ENCODE peak calls at places on chromosomes 6 and 20, in nine cellular contexts. G is stimulated activated effector memory CD8-positive, alpha-beta T cell treated with anti-CD3 and anti-CD28 coated beads, Interleukin-12 subunit alpha, Interleukin-12 subunit beta, amount 100 ng/mL, for 72 hours; W is prostate gland; P is NCI-H1092 treated with DMSO at 0.1 percent for 48 hours; Y is NCI-H1105; K is stimulated activated CD8-positive, alpha-beta memory T cell treated with anti-CD3 and anti-CD28 coated beads, Interleukin-7, amount 100 ng/mL, for 1 hour; N is colonic mucosa; I is SHP77; T is bronchial epithelial cell. R is an unnamed sample.

GRCh38 chr20:24789877-24790276 is 159.2 kb upstream of the CST7 start:
- DNase-seq in G (no peak), W (no peak), P (no peak), Y (no peak), K (no peak), N (no peak), I (no peak), T (no peak), R (no peak)

GRCh38 chr20:62886709-62887058 is 25.1 kb upstream of the TCFL5 start:
- DNase-seq in G (no peak), W (no peak), P (no peak), Y (peak; percentile 18), K (no peak), N (no peak), I (no peak), T (no peak), R (no peak)

GRCh38 chr6:13013681-13014550 is 297.3 kb downstream of the PHACTR1 start:
- DNase-seq in G (no peak), W (no peak), P (no peak), Y (no peak), K (no peak), N (no peak), I (no peak), T (no peak), R (no peak)

GRCh38 chr6:148583631-148584030 is 163.2 kb upstream of the UST start:
- DNase-seq in G (no peak), W (no peak), P (no peak), Y (no peak), K (no peak), N (no peak), I (no peak), T (no peak), R (no peak)

GRCh38 chr6:75449625-75450206 is 43.9 kb downstream of the FILIP1 start:
- DNase-seq in G (no peak), W (no peak), P (no peak), Y (no peak), K (no peak), N (no peak), I (no peak), T (peak; percentile 72), R (no peak)

GRCh38 chr6:79421707-79422484 is 115.3 kb downstream of the LCA5 start:
- DNase-seq in G (no peak), W (no peak), P (peak; percentile 83), Y (peak; percentile 92), K (no peak), N (peak; percentile 24), I (peak; percentile 72), T (peak; percentile 95), R (no peak)

GRCh38 chr6:148451690-148452089 is 109.1 kb downstream of the SASH1 start:
- DNase-seq in G (peak; percentile 31), W (no peak), P (no peak), Y (no peak), K (no peak), N (no peak), I (no peak), T (no peak), R (no peak)

GRCh38 chr6:150247803-150248202 is 105.0 kb downstream of the PPP1R14C start:
- DNase-seq in G (no peak), W (no peak), P (no peak), Y (no peak), K (no peak), N (no peak), I (no peak), T (no peak), R (no peak)

GRCh38 chr6:33868143-33868542 is 64.3 kb upstream of the MLN start:
- DNase-seq in G (no peak), W (no peak), P (no peak), Y (no peak), K (no peak), N (no peak), I (no peak), T (no peak), R (no peak)

GRCh38 chr6:159378361-159378760 is 209.2 kb downstream of the FNDC1 start:
- DNase-seq in G (no peak), W (no peak), P (no peak), Y (no peak), K (no peak), N (no peak), I (no peak), T (no peak), R (no peak)

GRCh38 chr6:82738773-82739172 is 326.9 kb downstream of the UBE3D start:
- DNase-seq in G (no peak), W (no peak), P (no peak), Y (peak; percentile 30), K (no peak), N (no peak), I (no peak), T (no peak), R (no peak)

GRCh38 chr20:1934578-1935573 is 39.7 kb downstream of the SIRPA start:
- DNase-seq in G (no peak), W (no peak), P (no peak), Y (no peak), K (no peak), N (no peak), I (no peak), T (peak; percentile 85), R (no peak)

GRCh38 chr6:21953831-21954801 is 342.7 kb downstream of the PRL start:
- DNase-seq in G (no peak), W (peak; percentile 12), P (no peak), Y (no peak), K (no peak), N (peak; percentile 60), I (no peak), T (peak; percentile 46), R (no peak)

GRCh38 chr20:61938839-61939690 is 126.6 kb downstream of the TAF4 start:
- DNase-seq in G (no peak), W (no peak), P (no peak), Y (no peak), K (no peak), N (no peak), I (no peak), T (no peak), R (no peak)

GRCh38 chr20:688809-689208 is 13.2 kb upstream of the SCRT2 start:
- DNase-seq in G (no peak), W (no peak), P (no peak), Y (no peak), K (no peak), N (no peak), I (no peak), T (peak; percentile 13), R (no peak)

GRCh38 chr6:124622351-124622750 is 339.9 kb upstream of the RNF217 start:
- DNase-seq in G (no peak), W (no peak), P (no peak), Y (no peak), K (no peak), N (no peak), I (no peak), T (no peak), R (no peak)

GRCh38 chr20:57177636-57178280 is 88.7 kb downstream of the BMP7 start:
- DNase-seq in G (no peak), W (no peak), P (no peak), Y (no peak), K (no peak), N (no peak), I (no peak), T (no peak), R (no peak)

GRCh38 chr6:77231438-77232305 is 231.6 kb downstream of the HTR1B start:
- DNase-seq in G (no peak), W (no peak), P (no peak), Y (no peak), K (no peak), N (no peak), I (no peak), T (no peak), R (no peak)

GRCh38 chr6:4113623-4114022 is 21.8 kb downstream of the ECI2 start:
- DNase-seq in G (no peak), W (no peak), P (no peak), Y (no peak), K (no peak), N (no peak), I (no peak), T (no peak), R (no peak)